ENCODE peak calls at places on chromosome 17, in four cellular contexts. X, B, O and I are unnamed samples.

GRCh38 chr17:47703191-47703591 is 9.2 kb downstream of the TBKBP1 start:
- DNase-seq in X (no peak), B (peak), O (no peak), I (no peak)

GRCh38 chr17:48254896-48255295 is 147.3 kb downstream of the SNX11 start:
- DNase-seq in X (no peak), B (no peak), O (no peak), I (no peak)

GRCh38 chr17:57544381-57544780 is 200.7 kb downstream of the CCDC182 start:
- DNase-seq in X (no peak), B (no peak), O (no peak), I (peak)

GRCh38 chr17:63356275-63356905 is 89.7 kb downstream of the CYB561 start:
- DNase-seq in X (no peak), B (no peak), O (no peak), I (no peak)

GRCh38 chr17:34626141-34626681 is 46.8 kb downstream of the TMEM132E start:
- DNase-seq in X (no peak), B (no peak), O (peak), I (no peak)

GRCh38 chr17:50710650-50711049 is 2.9 kb upstream of the ANKRD40 start:
- DNase-seq in X (no peak), B (no peak), O (no peak), I (no peak)

GRCh38 chr17:66564992-66565465 is 262.6 kb downstream of the PRKCA start:
- DNase-seq in X (no peak), B (no peak), O (no peak), I (no peak)

GRCh38 chr17:66711936-66712335 is 123.0 kb upstream of the CACNG5 start:
- DNase-seq in X (peak), B (no peak), O (no peak), I (no peak)

GRCh38 chr17:31499771-31500554 is 108.5 kb downstream of the RAB11FIP4 start:
- DNase-seq in X (no peak), B (no peak), O (peak), I (peak)

GRCh38 chr17:46190763-46191162 is 2.5 kb downstream of the KANSL1 start:
- DNase-seq in X (no peak), B (no peak), O (no peak), I (no peak)

GRCh38 chr17:68763551-68763950 is 162.4 kb upstream of the FAM20A start:
- DNase-seq in X (no peak), B (no peak), O (no peak), I (no peak)

GRCh38 chr17:78411241-78411855 is 32.9 kb downstream of the PGS1 start:
- DNase-seq in X (peak), B (no peak), O (no peak), I (no peak)

GRCh38 chr17:4711671-4712111 is 1.3 kb downstream of the ARRB2 start:
- DNase-seq in X (no peak), B (no peak), O (peak), I (no peak)

GRCh38 chr17:57421393-57421717 is 165.0 kb downstream of the MSI2 start:
- DNase-seq in X (no peak), B (no peak), O (no peak), I (no peak)

GRCh38 chr17:57256708-57257112 is 387 bp downstream of the MSI2 start:
- DNase-seq in X (peak), B (peak), O (no peak), I (no peak)

GRCh38 chr17:28381141-28381825 is 9.8 kb downstream of the SARM1 start:
- DNase-seq in X (peak), B (peak), O (peak), I (no peak)

GRCh38 chr17:8430966-8431365 is 4.7 kb upstream of the NDEL1 start:
- DNase-seq in X (no peak), B (no peak), O (no peak), I (no peak)

GRCh38 chr17:1714488-1714979 is 4.4 kb upstream of the TLCD2 start:
- DNase-seq in X (peak), B (no peak), O (peak), I (no peak)

GRCh38 chr17:7716901-7717755 is at the start of gene DNAH2:
- DNase-seq in X (peak), B (no peak), O (peak), I (peak)

GRCh38 chr17:39757931-39758873 is 20.5 kb downstream of the GRB7 start:
- DNase-seq in X (no peak), B (peak), O (no peak), I (no peak)

GRCh38 chr17:57296231-57296630 is 39.9 kb downstream of the MSI2 start:
- DNase-seq in X (no peak), B (no peak), O (no peak), I (peak)